ENCODE peak calls at places on chromosome 20, in four cellular contexts. One of them, this sample, is unnamed.
A peak's percentile ranks its signal among the peaks of the same experiment; 100 is the strongest.

GRCh38 chr20:41618807-41619294 is 674 bp upstream of the CHD6 start:
- DNase-seq in HepG2: no peak
- DNase-seq in K562: no peak
- DNase-seq in GM12878: no peak
- DNase-seq in this sample: no peak

GRCh38 chr20:14214046-14214445 is 123.4 kb downstream of the FLRT3 start:
- DNase-seq in HepG2: no peak
- DNase-seq in K562: no peak
- DNase-seq in GM12878: no peak
- DNase-seq in this sample: no peak

GRCh38 chr20:60006261-60006660 is 48.0 kb downstream of the CDH26 start:
- DNase-seq in HepG2: no peak
- DNase-seq in K562: no peak
- DNase-seq in GM12878: no peak
- DNase-seq in this sample: no peak

GRCh38 chr20:4233520-4233919 is 218.2 kb upstream of the RNF24 start:
- DNase-seq in HepG2: no peak
- DNase-seq in K562: peak; percentile 22
- DNase-seq in GM12878: no peak
- DNase-seq in this sample: no peak

GRCh38 chr20:8213831-8214587 is 81.9 kb downstream of the PLCB1 start:
- DNase-seq in HepG2: no peak
- DNase-seq in K562: no peak
- DNase-seq in GM12878: peak; percentile 47
- DNase-seq in this sample: no peak

GRCh38 chr20:19628570-19629134 is 129.4 kb upstream of the RIN2 start:
- DNase-seq in HepG2: peak; percentile 84
- DNase-seq in K562: peak; percentile 57
- DNase-seq in GM12878: peak; percentile 26
- DNase-seq in this sample: peak; percentile 62

GRCh38 chr20:33828912-33829560 is 17.9 kb downstream of the CHMP4B start:
- DNase-seq in HepG2: no peak
- DNase-seq in K562: no peak
- DNase-seq in GM12878: no peak
- DNase-seq in this sample: no peak

GRCh38 chr20:50588034-50588736 is 78.0 kb downstream of the PTPN1 start:
- DNase-seq in HepG2: peak; percentile 67
- DNase-seq in K562: peak; percentile 85
- DNase-seq in GM12878: no peak
- DNase-seq in this sample: peak; percentile 90

GRCh38 chr20:4809707-4810106 is 88.0 kb downstream of the PRND start:
- DNase-seq in HepG2: no peak
- DNase-seq in K562: no peak
- DNase-seq in GM12878: peak; percentile 49
- DNase-seq in this sample: no peak

GRCh38 chr20:5864873-5865582 is 85.3 kb downstream of the TRMT6 start:
- DNase-seq in HepG2: no peak
- DNase-seq in K562: no peak
- DNase-seq in GM12878: no peak
- DNase-seq in this sample: no peak

GRCh38 chr20:9400371-9401025 is 113.9 kb upstream of the LAMP5 start:
- DNase-seq in HepG2: no peak
- DNase-seq in K562: no peak
- DNase-seq in GM12878: no peak
- DNase-seq in this sample: no peak

GRCh38 chr20:1868856-1869255 is 26.4 kb upstream of the SIRPA start:
- DNase-seq in HepG2: no peak
- DNase-seq in K562: no peak
- DNase-seq in GM12878: no peak
- DNase-seq in this sample: no peak

GRCh38 chr20:23112595-23112994 is 26.5 kb upstream of the CD93 start:
- DNase-seq in HepG2: no peak
- DNase-seq in K562: no peak
- DNase-seq in GM12878: no peak
- DNase-seq in this sample: no peak

GRCh38 chr20:10319855-10320254 is 101.2 kb downstream of the SNAP25 start:
- DNase-seq in HepG2: no peak
- DNase-seq in K562: no peak
- DNase-seq in GM12878: no peak
- DNase-seq in this sample: no peak

GRCh38 chr20:38426498-38426897 is 8.6 kb downstream of the SNHG17 start:
- DNase-seq in HepG2: no peak
- DNase-seq in K562: no peak
- DNase-seq in GM12878: no peak
- DNase-seq in this sample: no peak

GRCh38 chr20:19460386-19460785 is 247.9 kb downstream of the SLC24A3 start:
- DNase-seq in HepG2: no peak
- DNase-seq in K562: no peak
- DNase-seq in GM12878: no peak
- DNase-seq in this sample: no peak

GRCh38 chr20:19974621-19975435 is 42.3 kb upstream of the NAA20 start:
- DNase-seq in HepG2: no peak
- DNase-seq in K562: no peak
- DNase-seq in GM12878: no peak
- DNase-seq in this sample: peak; percentile 69

GRCh38 chr20:34651200-34651599 is 25.7 kb downstream of the PIGU start:
- DNase-seq in HepG2: no peak
- DNase-seq in K562: no peak
- DNase-seq in GM12878: no peak
- DNase-seq in this sample: no peak

GRCh38 chr20:47300071-47300470 is 56.4 kb downstream of the ZMYND8 start:
- DNase-seq in HepG2: no peak
- DNase-seq in K562: no peak
- DNase-seq in GM12878: no peak
- DNase-seq in this sample: no peak

GRCh38 chr20:51597389-51598231 is 55.1 kb upstream of the NFATC2 start:
- DNase-seq in HepG2: no peak
- DNase-seq in K562: no peak
- DNase-seq in GM12878: no peak
- DNase-seq in this sample: no peak

GRCh38 chr20:35984382-35984781 is 16.0 kb downstream of the CNBD2 start:
- DNase-seq in HepG2: no peak
- DNase-seq in K562: no peak
- DNase-seq in GM12878: no peak
- DNase-seq in this sample: no peak

GRCh38 chr20:33490934-33491656 is 1.2 kb downstream of the CBFA2T2 start:
- DNase-seq in HepG2: no peak
- DNase-seq in K562: no peak
- DNase-seq in GM12878: no peak
- DNase-seq in this sample: no peak

DNA sequence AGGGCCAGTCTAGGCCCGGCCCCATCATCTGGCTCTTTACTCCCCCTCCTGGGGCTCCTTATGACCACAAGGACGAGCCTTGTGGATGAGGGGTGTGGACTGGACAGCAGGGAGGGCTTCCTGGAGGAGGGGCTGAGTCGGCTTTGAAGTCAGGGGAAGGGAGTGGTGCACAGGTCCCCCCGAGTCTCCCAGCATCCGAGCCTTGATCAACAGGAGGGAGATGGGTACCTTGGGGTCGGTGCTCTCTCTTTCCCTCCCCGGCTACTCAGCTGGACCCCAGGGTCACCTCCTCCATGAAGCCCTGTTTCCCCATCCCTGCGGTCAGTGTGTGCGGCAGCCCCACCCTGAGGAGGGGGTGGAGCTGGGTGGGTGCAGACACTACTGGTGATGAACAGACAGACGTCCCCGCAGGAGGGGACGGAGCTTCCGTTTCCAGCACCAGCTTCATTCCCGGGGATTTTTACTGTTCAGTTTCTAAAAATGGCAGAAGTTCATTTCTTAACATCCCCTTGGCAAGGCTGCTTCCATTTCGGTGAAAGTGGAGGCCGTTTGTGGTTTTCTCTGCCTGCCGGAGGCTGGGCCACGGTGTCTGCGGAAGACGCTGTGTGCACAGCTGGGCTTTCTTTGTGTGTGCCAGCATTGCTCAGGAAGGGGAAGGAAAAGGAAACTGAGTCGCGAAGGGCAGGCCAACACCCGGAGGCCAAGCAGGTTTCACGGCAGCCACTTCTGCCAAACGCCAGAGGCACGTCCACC is 19.6 kb downstream of the NTSR1 start:
- DNase-seq in HepG2: no peak
- DNase-seq in K562: peak; percentile 47
- DNase-seq in GM12878: no peak
- DNase-seq in this sample: no peak
- TF ChIP-seq REST in HepG2: no peak
- TF ChIP-seq REST in K562: no peak
- TF ChIP-seq REST in GM12878: no peak
- TF ChIP-seq REST in this sample: no peak

GRCh38 chr20:48620486-48621255 is 207.1 kb downstream of the PREX1 start:
- DNase-seq in HepG2: peak; percentile 86
- DNase-seq in K562: peak; percentile 92
- DNase-seq in GM12878: peak; percentile 36
- DNase-seq in this sample: peak; percentile 90

GRCh38 chr20:48623176-48623905 is 204.5 kb downstream of the PREX1 start:
- DNase-seq in HepG2: no peak
- DNase-seq in K562: no peak
- DNase-seq in GM12878: no peak
- DNase-seq in this sample: no peak

GRCh38 chr20:48620112-48620485 is 207.7 kb downstream of the PREX1 start:
- DNase-seq in HepG2: no peak
- DNase-seq in K562: no peak
- DNase-seq in GM12878: no peak
- DNase-seq in this sample: no peak

GRCh38 chr20:48622421-48622820 is 205.4 kb downstream of the PREX1 start:
- DNase-seq in HepG2: no peak
- DNase-seq in K562: no peak
- DNase-seq in GM12878: no peak
- DNase-seq in this sample: no peak

GRCh38 chr20:48621256-48622078 is 206.3 kb downstream of the PREX1 start:
- DNase-seq in HepG2: no peak
- DNase-seq in K562: peak; percentile 34
- DNase-seq in GM12878: no peak
- DNase-seq in this sample: no peak
- TF ChIP-seq MXI1 in HepG2: no peak
- TF ChIP-seq MXI1 in K562: no peak
- TF ChIP-seq MXI1 in GM12878: no peak
- TF ChIP-seq MXI1 in this sample: no peak

GRCh38 chr20:58880441-58880840 is 27.9 kb downstream of the GNAS start:
- DNase-seq in HepG2: no peak
- DNase-seq in K562: no peak
- DNase-seq in GM12878: no peak
- DNase-seq in this sample: no peak

GRCh38 chr20:58875541-58876134 is 23.1 kb downstream of the GNAS start:
- DNase-seq in HepG2: no peak
- DNase-seq in K562: peak; percentile 35
- DNase-seq in GM12878: no peak
- DNase-seq in this sample: no peak

GRCh38 chr20:58877374-58878360 is 25.2 kb downstream of the GNAS start:
- DNase-seq in HepG2: no peak
- DNase-seq in K562: no peak
- DNase-seq in GM12878: no peak
- DNase-seq in this sample: peak; percentile 71

GRCh38 chr20:58876437-58876836 is 23.9 kb downstream of the GNAS start:
- DNase-seq in HepG2: no peak
- DNase-seq in K562: no peak
- DNase-seq in GM12878: no peak
- DNase-seq in this sample: no peak

DNA sequence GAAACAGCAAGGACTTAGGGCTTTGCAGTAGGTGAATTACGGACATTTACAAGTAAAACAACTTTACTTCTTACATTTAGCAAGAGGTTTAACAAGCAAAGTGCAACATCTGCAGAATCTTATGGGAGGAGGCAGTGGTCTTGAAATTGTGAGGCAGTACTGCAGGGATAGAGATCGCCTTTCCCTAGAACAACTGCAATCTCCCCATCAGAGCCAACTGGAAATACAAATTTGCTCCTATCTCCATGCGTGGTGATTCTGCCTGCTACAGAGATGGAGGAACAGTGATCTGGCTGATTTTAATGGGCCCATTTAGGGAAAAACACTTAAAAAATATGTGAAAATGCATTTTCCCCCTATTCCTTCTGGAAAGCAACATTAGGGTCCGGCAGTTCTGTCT is 25.9 kb downstream of the GNAS start:
- DNase-seq in HepG2: no peak
- DNase-seq in K562: no peak
- DNase-seq in GM12878: no peak
- DNase-seq in this sample: peak; percentile 64
- H2AFZ ChIP-seq in HepG2: no peak overlapping the region
- H2AFZ ChIP-seq in K562: no peak overlapping the region
- H2AFZ ChIP-seq in GM12878: no peak overlapping the region
- H2AFZ ChIP-seq in this sample: peak overlapping the region; percentile 17

DNA sequence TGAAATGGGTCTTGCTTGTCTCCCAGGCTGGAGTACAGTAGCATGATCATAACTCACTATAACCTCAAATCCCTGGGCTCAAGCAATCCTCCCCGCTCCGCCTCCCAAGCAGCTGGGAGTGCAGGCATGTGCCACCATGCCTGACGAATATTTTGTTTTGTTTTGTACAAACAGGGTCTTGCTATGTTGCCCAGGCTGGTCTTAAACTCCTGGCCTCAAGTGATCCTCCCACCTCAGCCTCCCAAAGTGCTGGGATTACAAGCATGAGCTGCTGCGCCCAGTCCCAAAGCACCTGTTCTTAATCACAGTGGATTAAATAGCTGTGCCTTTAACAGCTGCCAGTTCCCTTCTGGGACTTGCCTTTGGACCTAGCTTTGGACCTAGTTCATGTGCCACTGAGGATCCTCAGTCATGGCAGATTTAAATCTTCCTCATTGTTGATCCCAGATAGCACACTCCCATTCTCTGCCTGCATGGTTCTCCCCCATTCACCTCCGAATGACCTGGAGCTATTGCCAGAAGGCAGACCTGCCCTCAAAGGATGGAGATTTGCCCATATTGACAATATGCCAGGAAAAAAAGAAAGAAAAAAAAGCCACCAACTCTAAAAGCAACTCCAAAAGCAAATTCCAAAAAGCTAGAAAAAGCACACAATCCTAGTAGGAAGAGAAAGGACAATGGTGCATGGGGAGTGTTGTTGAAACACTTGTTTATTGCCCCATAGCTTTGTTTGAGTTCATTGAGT is 10.6 kb downstream of the POFUT1 start:
- DNase-seq in HepG2: no peak
- DNase-seq in K562: no peak
- DNase-seq in GM12878: no peak
- DNase-seq in this sample: no peak
- TF ChIP-seq REST in HepG2: no peak
- TF ChIP-seq REST in K562: no peak
- TF ChIP-seq REST in GM12878: no peak
- TF ChIP-seq REST in this sample: no peak

DNA sequence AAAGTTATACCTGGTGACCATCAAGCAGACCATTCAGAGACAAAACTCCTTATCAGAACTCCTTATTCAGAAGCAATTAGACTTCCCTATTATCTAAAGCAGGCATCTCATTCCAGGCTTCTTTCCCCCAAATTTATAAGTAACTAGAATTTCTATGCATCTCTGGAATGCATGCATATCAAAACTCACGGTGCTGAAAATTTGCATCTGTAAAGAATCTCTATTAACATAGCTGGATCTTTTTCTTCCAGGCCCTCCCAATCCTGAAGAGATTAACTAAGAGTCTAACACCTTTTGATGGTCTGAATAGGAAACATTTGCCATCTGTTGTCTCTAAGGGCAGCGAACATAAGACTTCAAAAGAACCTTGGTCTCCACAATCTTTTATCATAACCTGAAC is 22.8 kb upstream of the SLC52A3 start:
- DNase-seq in HepG2: no peak
- DNase-seq in K562: no peak
- DNase-seq in GM12878: no peak
- DNase-seq in this sample: no peak
- TF ChIP-seq MXI1 in HepG2: no peak
- TF ChIP-seq MXI1 in K562: no peak
- TF ChIP-seq MXI1 in GM12878: no peak
- TF ChIP-seq MXI1 in this sample: no peak

This sample was measured in SK-N-SH.